ENCODE peak calls at places on chromosomes 13 and 19, in five cellular contexts. A, L, I, M and N are unnamed samples.

GRCh38 chr19:39467941-39468340 is 12.7 kb upstream of the TIMM50 start:
- DNase-seq in A (no peak), L (no peak), I (no peak), M (no peak), N (no peak)

GRCh38 chr13:96422002-96422401 is 332.1 kb downstream of the HS6ST3 start:
- DNase-seq in A (no peak), L (no peak), I (no peak), M (no peak), N (no peak)

GRCh38 chr19:4538601-4538954 is 1.3 kb downstream of the LRG1 start:
- DNase-seq in A (no peak), L (no peak), I (no peak), M (no peak), N (no peak)

GRCh38 chr19:58479303-58479702 is 3.2 kb downstream of the ZNF446 start:
- DNase-seq in A (no peak), L (no peak), I (no peak), M (no peak), N (no peak)

GRCh38 chr13:112198611-112199010 is 131.7 kb downstream of the SOX1 start:
- DNase-seq in A (no peak), L (no peak), I (no peak), M (no peak), N (no peak)

GRCh38 chr19:48720613-48721296 is 1.2 kb upstream of the MAMSTR start:
- DNase-seq in A (peak; percentile 98), L (peak; percentile 100), I (peak; percentile 95), M (peak; percentile 99), N (peak; percentile 100)

GRCh38 chr19:41189425-41190065 is 3.5 kb upstream of the CYP2S1 start:
- DNase-seq in A (no peak), L (no peak), I (peak; percentile 84), M (no peak), N (peak; percentile 28)

GRCh38 chr19:17328517-17329060 is 6.1 kb downstream of the ANO8 start:
- DNase-seq in A (no peak), L (no peak), I (no peak), M (no peak), N (no peak)

GRCh38 chr13:107680115-107680514 is 535.2 kb downstream of the LIG4 start:
- DNase-seq in A (no peak), L (no peak), I (no peak), M (no peak), N (no peak)

GRCh38 chr19:28297036-28297435 is 915.9 kb downstream of the UQCRFS1 start:
- DNase-seq in A (peak; percentile 18), L (no peak), I (no peak), M (no peak), N (no peak)

GRCh38 chr13:60661514-60661913 is 264.5 kb downstream of the TDRD3 start:
- DNase-seq in A (no peak), L (no peak), I (no peak), M (no peak), N (no peak)

GRCh38 chr13:38498271-38498670 is 148.6 kb downstream of the UFM1 start:
- DNase-seq in A (no peak), L (no peak), I (no peak), M (no peak), N (no peak)

GRCh38 chr19:1944088-1944915 is 3.3 kb downstream of the CSNK1G2 start:
- DNase-seq in A (no peak), L (no peak), I (no peak), M (no peak), N (peak; percentile 6)
- H3K9ac ChIP-seq in A (no peak overlapping the region), L (no peak overlapping the region), I (peak overlapping the region; percentile 96), M (peak overlapping the region; percentile 4), N (no peak overlapping the region)

DNA sequence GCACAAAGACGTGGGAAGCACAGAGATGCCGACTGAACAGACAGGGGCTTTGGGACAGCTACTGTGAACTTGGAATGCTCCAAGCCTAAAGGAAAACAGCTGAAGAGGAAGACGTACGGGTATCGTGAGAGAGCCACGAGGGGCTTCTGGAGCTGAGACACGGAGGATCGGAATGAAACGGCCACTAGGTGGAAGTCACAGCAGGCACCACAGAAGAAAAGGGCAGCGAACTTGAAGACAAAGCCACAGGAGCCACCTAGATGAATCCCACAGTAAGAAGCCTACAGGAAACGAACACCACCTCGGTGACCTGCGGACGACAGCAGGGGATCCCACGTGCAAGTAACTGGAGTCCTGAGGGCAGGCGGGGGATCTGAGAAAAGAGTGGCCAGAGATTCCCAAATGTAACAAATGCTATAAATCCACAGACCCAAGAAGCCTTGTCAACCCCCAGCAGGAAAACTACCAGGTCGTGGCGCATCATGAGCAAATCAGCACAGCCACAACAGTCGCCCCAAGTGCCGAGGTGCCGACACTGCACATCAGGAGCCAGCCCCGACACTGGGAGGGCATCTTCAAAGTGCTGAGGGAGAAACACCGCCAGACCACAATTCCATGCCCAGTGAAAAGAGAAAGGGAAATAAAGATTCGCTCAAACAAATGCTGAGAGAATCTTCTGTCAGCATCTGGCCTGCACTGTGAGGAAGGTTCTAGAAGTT is 39.3 kb upstream of the ISYNA1 start:
- DNase-seq in A (no peak), L (no peak), I (no peak), M (no peak), N (no peak)
- H3K4me3 ChIP-seq in A (no peak overlapping the region), L (peak overlapping the region; percentile 54), I (no peak overlapping the region), M (no peak overlapping the region), N (no peak overlapping the region)

GRCh38 chr13:67303661-67304333 is 73.7 kb upstream of the PCDH9 start:
- DNase-seq in A (no peak), L (no peak), I (no peak), M (no peak), N (no peak)
- H3K4me1 ChIP-seq in A (peaks cover 6% of the 10 kb centered on the region), L (no peaks in the 10 kb centered on the region), I (no peaks in the 10 kb centered on the region), M (no peaks in the 10 kb centered on the region), N (peaks cover 12% of the 10 kb centered on the region)

DNA sequence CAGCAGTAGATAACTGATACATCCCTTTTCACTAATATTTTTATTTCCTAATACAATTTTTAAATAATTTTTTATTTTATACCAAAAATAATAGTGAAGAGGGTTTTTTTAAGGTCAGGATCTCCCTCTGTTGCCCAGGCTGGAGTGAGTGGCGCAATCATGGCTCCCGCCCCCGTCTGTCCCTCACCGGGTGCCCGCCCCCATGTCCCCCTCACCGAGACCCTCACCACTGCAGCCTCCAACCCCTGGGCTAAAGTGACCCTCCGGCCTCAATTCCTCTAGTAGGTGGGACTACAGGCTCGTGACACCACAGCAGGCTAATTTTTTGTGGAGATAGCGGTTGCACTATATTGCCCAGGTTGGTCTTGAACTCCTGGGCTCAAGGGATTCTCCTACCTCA is 17.8 kb upstream of the ZNF846 start:
- DNase-seq in A (no peak), L (no peak), I (no peak), M (peak; percentile 31), N (no peak)
- H3K9ac ChIP-seq in A (no peak overlapping the region), L (peak overlapping the region; percentile 91), I (peak overlapping the region; percentile 90), M (peak overlapping the region; percentile 74), N (peak overlapping the region; percentile 87)

GRCh38 chr19:21474671-21475181 is 30.7 kb upstream of the ZNF429 start:
- DNase-seq in A (peak; percentile 60), L (peak; percentile 64), I (peak; percentile 93), M (peak; percentile 77), N (peak; percentile 24)
- H3K4me3 ChIP-seq in A (peak overlapping the region; percentile 54), L (peak overlapping the region; percentile 70), I (peak overlapping the region; percentile 80), M (peak overlapping the region; percentile 47), N (peak overlapping the region; percentile 77)

GRCh38 chr19:7226749-7227148 is 67.5 kb downstream of the INSR start:
- DNase-seq in A (no peak), L (no peak), I (no peak), M (no peak), N (peak; percentile 30)

GRCh38 chr19:7223429-7223828 is 70.8 kb downstream of the INSR start:
- DNase-seq in A (no peak), L (no peak), I (no peak), M (no peak), N (no peak)

GRCh38 chr19:7224205-7224833 is 69.9 kb downstream of the INSR start:
- DNase-seq in A (peak; percentile 23), L (no peak), I (no peak), M (peak; percentile 65), N (no peak)

GRCh38 chr19:7225741-7226140 is 68.5 kb downstream of the INSR start:
- DNase-seq in A (no peak), L (no peak), I (no peak), M (no peak), N (no peak)

DNA sequence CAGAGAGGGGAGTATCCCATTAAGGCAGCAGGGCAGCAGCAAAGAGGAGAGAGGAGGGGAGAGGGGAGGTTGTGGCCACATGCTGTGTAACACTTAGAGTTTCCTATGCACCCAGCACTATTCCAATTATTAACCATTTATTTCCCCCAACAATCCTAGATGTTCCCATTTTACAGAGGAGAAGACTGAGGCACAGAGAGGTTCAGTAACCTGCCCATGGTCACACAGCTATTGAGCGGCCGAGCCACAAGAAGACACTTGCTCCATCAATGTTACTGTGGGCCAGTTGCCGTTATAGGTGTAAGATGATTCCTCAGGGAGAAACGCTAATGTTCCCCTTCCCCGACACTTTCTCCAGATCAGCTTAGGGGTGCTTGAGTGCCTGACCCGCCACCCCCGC is 69.2 kb downstream of the INSR start:
- DNase-seq in A (no peak), L (no peak), I (no peak), M (no peak), N (no peak)
- H3K4me1 ChIP-seq in A (no peaks in the 10 kb centered on the region), L (no peaks in the 10 kb centered on the region), I (peaks cover 5% of the 10 kb centered on the region), M (no peaks in the 10 kb centered on the region), N (peaks cover 20% of the 10 kb centered on the region)